ENCODE peak calls at places on chromosomes 6 and 20, in seven cellular contexts. F is IMR-90, D is A549, H is H1, L is HCT116, R is GM12878, N is K562. S is an unnamed sample.
A peak's percentile ranks its signal among the peaks of the same experiment; 100 is the strongest.

GRCh38 chr6:166556871-166557322 is 29.6 kb downstream of the RAMACL start:
- DNase-seq in F (peak; percentile 65), D (peak; percentile 52), H (no peak), L (peak; percentile 86), R (no peak), N (no peak), S (no peak)

GRCh38 chr20:4681971-4682370 is 39.7 kb upstream of the PRND start:
- DNase-seq in F (peak; percentile 68), D (no peak), H (no peak), L (no peak), R (no peak), N (no peak), S (no peak)

GRCh38 chr6:89145461-89145961 is 344 bp upstream of the PM20D2 start:
- DNase-seq in F (peak; percentile 15), D (peak; percentile 29), H (no peak), L (no peak), R (peak; percentile 52), N (no peak), S (no peak)

GRCh38 chr6:125816828-125817280 is 26.1 kb downstream of the NCOA7 start:
- DNase-seq in F (no peak), D (no peak), H (no peak), L (no peak), R (no peak), N (no peak), S (no peak)

GRCh38 chr6:126766820-126767219 is 351.7 kb upstream of the RSPO3 start:
- DNase-seq in F (no peak), D (no peak), H (no peak), L (no peak), R (no peak), N (no peak), S (no peak)

GRCh38 chr20:62413896-62414481 is 6.9 kb upstream of the CABLES2 start:
- DNase-seq in F (no peak), D (peak; percentile 46), H (no peak), L (no peak), R (no peak), N (no peak), S (no peak)

GRCh38 chr6:146028250-146028789 is 542 bp upstream of the GRM1 start:
- DNase-seq in F (peak; percentile 42), D (peak; percentile 34), H (no peak), L (no peak), R (no peak), N (peak; percentile 77), S (peak; percentile 36)

GRCh38 chr6:165729307-165729936 is 66.4 kb upstream of the PDE10A start:
- DNase-seq in F (peak; percentile 10), D (peak; percentile 13), H (no peak), L (peak; percentile 6), R (no peak), N (peak; percentile 85), S (peak; percentile 13)

GRCh38 chr6:163872335-163872734 is 457.8 kb downstream of the QKI start:
- DNase-seq in F (peak; percentile 98), D (no peak), H (no peak), L (no peak), R (no peak), N (no peak), S (no peak)

GRCh38 chr6:29702519-29703103 is 20.6 kb upstream of the HLA-F start:
- DNase-seq in F (no peak), D (peak; percentile 41), H (peak; percentile 61), L (peak; percentile 36), R (no peak), N (peak; percentile 80), S (peak; percentile 19)

GRCh38 chr20:7257719-7258466 is 490.4 kb downstream of the BMP2 start:
- DNase-seq in F (no peak), D (no peak), H (no peak), L (no peak), R (no peak), N (no peak), S (no peak)

GRCh38 chr6:167558213-167558869 is 233.5 kb downstream of the TTLL2 start:
- DNase-seq in F (no peak), D (peak; percentile 26), H (no peak), L (no peak), R (no peak), N (no peak), S (no peak)

GRCh38 chr20:44027686-44028340 is 113.2 kb downstream of the TOX2 start:
- DNase-seq in F (no peak), D (no peak), H (no peak), L (no peak), R (no peak), N (no peak), S (no peak)

GRCh38 chr6:25359191-25359861 is 80.2 kb downstream of the CARMIL1 start:
- DNase-seq in F (peak; percentile 50), D (peak; percentile 7), H (no peak), L (no peak), R (no peak), N (no peak), S (no peak)
- TF ChIP-seq CEBPB in F (peak; percentile 78), D (no peak), H (no peak), L (peak; percentile 37), R (no peak), N (no peak), S (no peak)

GRCh38 chr6:105897131-105897530 is 189.0 kb upstream of the PRDM1 start:
- DNase-seq in F (peak; percentile 21), D (no peak), H (no peak), L (no peak), R (no peak), N (no peak), S (no peak)

GRCh38 chr6:105902401-105903031 is 183.6 kb upstream of the PRDM1 start:
- DNase-seq in F (peak; percentile 36), D (no peak), H (no peak), L (no peak), R (no peak), N (no peak), S (no peak)

GRCh38 chr6:105901583-105901982 is 184.6 kb upstream of the PRDM1 start:
- DNase-seq in F (no peak), D (no peak), H (no peak), L (no peak), R (no peak), N (no peak), S (no peak)

GRCh38 chr6:105898286-105898685 is 187.8 kb upstream of the PRDM1 start:
- DNase-seq in F (peak; percentile 98), D (no peak), H (no peak), L (no peak), R (no peak), N (no peak), S (no peak)

DNA sequence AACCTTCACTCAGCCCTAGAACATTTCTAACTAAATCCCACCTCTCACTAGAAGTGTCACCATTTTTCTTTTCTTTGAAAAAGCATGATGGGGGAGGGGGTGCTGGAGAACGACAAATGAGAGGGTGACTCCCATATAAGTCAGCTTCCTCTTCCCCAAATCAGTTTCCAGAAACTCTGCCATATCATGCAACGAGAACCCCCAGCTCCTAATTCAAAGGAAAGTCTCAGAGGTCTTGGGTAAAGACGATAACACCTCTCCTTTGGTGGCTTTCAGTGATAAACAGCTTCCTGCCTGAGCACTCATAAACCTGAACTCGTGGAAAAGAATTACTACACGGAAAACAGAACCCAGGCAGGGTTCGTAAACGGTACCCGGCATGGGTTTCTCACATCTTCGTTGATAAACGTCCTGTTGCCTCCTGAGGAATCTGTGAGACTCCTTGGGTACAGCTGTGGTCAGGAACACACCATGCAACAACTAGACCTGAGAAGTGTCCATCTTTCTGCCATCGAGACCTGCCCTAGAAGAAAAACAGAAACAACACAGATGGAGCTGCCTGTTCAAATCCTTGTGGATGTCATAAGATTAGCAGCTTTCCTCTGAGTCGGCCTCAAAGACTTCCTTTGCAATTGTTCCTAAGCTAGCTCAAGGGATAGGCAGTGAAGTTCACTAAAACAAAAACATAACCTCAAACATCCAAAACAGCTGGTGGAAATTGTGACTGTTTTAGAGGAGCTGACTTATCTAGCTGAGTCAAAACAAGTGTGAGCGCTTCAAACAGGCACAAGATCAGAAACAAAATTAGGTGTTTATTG is 185.8 kb upstream of the PRDM1 start:
- DNase-seq in F (peak; percentile 91), D (no peak), H (no peak), L (no peak), R (no peak), N (no peak), S (no peak)
- TF ChIP-seq CEBPB in F (peak; percentile 10), D (no peak), H (no peak), L (no peak), R (no peak), N (no peak), S (no peak)

GRCh38 chr6:79138146-79138545 is 60.1 kb upstream of the PHIP start:
- DNase-seq in F (no peak), D (no peak), H (no peak), L (no peak), R (no peak), N (no peak), S (no peak)

GRCh38 chr6:79145301-79145700 is 67.2 kb upstream of the PHIP start:
- DNase-seq in F (no peak), D (no peak), H (no peak), L (no peak), R (no peak), N (no peak), S (no peak)

GRCh38 chr6:79146426-79146825 is 68.4 kb upstream of the PHIP start:
- DNase-seq in F (no peak), D (no peak), H (no peak), L (no peak), R (no peak), N (no peak), S (no peak)

GRCh38 chr6:79137671-79138070 is 59.6 kb upstream of the PHIP start:
- DNase-seq in F (no peak), D (no peak), H (no peak), L (no peak), R (no peak), N (no peak), S (no peak)

GRCh38 chr6:79143320-79143898 is 65.4 kb upstream of the PHIP start:
- DNase-seq in F (no peak), D (no peak), H (no peak), L (no peak), R (no peak), N (no peak), S (peak; percentile 12)
- TF ChIP-seq CEBPB in F (no peak), D (no peak), H (no peak), L (no peak), R (no peak), N (no peak), S (no peak)

GRCh38 chr6:108762394-108762793 is 85.8 kb upstream of the ARMC2 start:
- DNase-seq in F (no peak), D (no peak), H (no peak), L (no peak), R (no peak), N (no peak), S (no peak)

GRCh38 chr6:108765495-108765894 is 82.7 kb upstream of the ARMC2 start:
- DNase-seq in F (no peak), D (no peak), H (no peak), L (no peak), R (no peak), N (no peak), S (peak; percentile 24)

GRCh38 chr6:108763931-108764579 is 84.2 kb upstream of the ARMC2 start:
- DNase-seq in F (no peak), D (no peak), H (no peak), L (no peak), R (no peak), N (no peak), S (peak; percentile 93)

GRCh38 chr6:108766419-108766818 is 81.8 kb upstream of the ARMC2 start:
- DNase-seq in F (no peak), D (no peak), H (no peak), L (no peak), R (no peak), N (no peak), S (no peak)

DNA sequence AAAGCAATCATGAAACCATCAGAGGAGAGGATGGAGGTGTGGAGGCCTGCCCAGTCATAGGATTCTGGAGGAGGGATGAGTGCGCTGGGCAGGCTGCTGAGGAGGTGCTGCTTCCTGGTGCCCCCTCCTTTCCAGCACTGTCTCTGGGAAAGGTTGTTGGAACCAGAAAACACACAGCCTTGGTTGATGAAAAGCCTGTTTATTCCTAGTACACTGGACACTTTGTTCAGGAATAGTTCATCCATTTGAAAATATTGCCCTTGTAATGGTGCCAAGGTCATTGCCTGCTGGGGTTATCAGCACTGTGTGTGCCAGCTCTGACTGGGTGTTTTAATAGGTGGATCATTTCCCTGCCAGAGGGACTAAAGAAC is 83.7 kb upstream of the ARMC2 start:
- DNase-seq in F (no peak), D (no peak), H (no peak), L (no peak), R (no peak), N (no peak), S (peak; percentile 84)
- TF ChIP-seq CEBPB in F (no peak), D (no peak), H (no peak), L (no peak), R (no peak), N (no peak), S (no peak)